ENCODE peak calls at places on chromosomes 11 and 22, in six cellular contexts. One of them, this sample, is unnamed.

GRCh38 chr11:35330924-35331323 is 88.4 kb downstream of the SLC1A2 start:
- DNase-seq in activated CD4-positive, CD25-positive, alpha-beta regulatory T cell treated with anti-CD3 and anti-CD28 coated beads, Interleukin-2, amount 50 U/mL, for 72 hours: no peak
- DNase-seq in NCI-H446 treated with DMSO at 0.1 percent for 48 hours: no peak
- DNase-seq in activated CD8-positive, alpha-beta memory T cell treated with anti-CD3 and anti-CD28 coated beads, Interleukin-2, amount 10 ng/mL, durations not matched to agents 7 days and 5 days: peak; percentile 58
- DNase-seq in EL: no peak
- DNase-seq in naive thymus-derived CD8-positive, alpha-beta T cell: peak; percentile 59
- DNase-seq in this sample: no peak

GRCh38 chr11:127470485-127470884 is 469.9 kb upstream of the KIRREL3 start:
- DNase-seq in activated CD8-positive, alpha-beta memory T cell treated with anti-CD3 and anti-CD28 coated beads, Interleukin-2, amount 10 ng/mL, durations not matched to agents 7 days and 5 days: no peak
- DNase-seq in activated CD4-positive, CD25-positive, alpha-beta regulatory T cell treated with anti-CD3 and anti-CD28 coated beads, Interleukin-2, amount 50 U/mL, for 72 hours: no peak
- DNase-seq in EL: peak; percentile 2
- DNase-seq in NCI-H446 treated with DMSO at 0.1 percent for 48 hours: no peak
- DNase-seq in naive thymus-derived CD8-positive, alpha-beta T cell: no peak
- DNase-seq in this sample: no peak

GRCh38 chr11:83521647-83522596 is 235.8 kb upstream of the CCDC90B start:
- DNase-seq in activated CD4-positive, CD25-positive, alpha-beta regulatory T cell treated with anti-CD3 and anti-CD28 coated beads, Interleukin-2, amount 50 U/mL, for 72 hours: no peak
- DNase-seq in EL: no peak
- DNase-seq in naive thymus-derived CD8-positive, alpha-beta T cell: no peak
- DNase-seq in NCI-H446 treated with DMSO at 0.1 percent for 48 hours: peak; percentile 58
- DNase-seq in activated CD8-positive, alpha-beta memory T cell treated with anti-CD3 and anti-CD28 coated beads, Interleukin-2, amount 10 ng/mL, durations not matched to agents 7 days and 5 days: no peak
- DNase-seq in this sample: no peak

GRCh38 chr11:46912526-46913150 is 5.7 kb downstream of the LRP4 start:
- DNase-seq in activated CD8-positive, alpha-beta memory T cell treated with anti-CD3 and anti-CD28 coated beads, Interleukin-2, amount 10 ng/mL, durations not matched to agents 7 days and 5 days: no peak
- DNase-seq in activated CD4-positive, CD25-positive, alpha-beta regulatory T cell treated with anti-CD3 and anti-CD28 coated beads, Interleukin-2, amount 50 U/mL, for 72 hours: no peak
- DNase-seq in EL: no peak
- DNase-seq in NCI-H446 treated with DMSO at 0.1 percent for 48 hours: no peak
- DNase-seq in naive thymus-derived CD8-positive, alpha-beta T cell: no peak
- DNase-seq in this sample: no peak

GRCh38 chr11:65540290-65541092 is 15.6 kb downstream of the SCYL1 start:
- DNase-seq in naive thymus-derived CD8-positive, alpha-beta T cell: peak; percentile 99
- DNase-seq in activated CD4-positive, CD25-positive, alpha-beta regulatory T cell treated with anti-CD3 and anti-CD28 coated beads, Interleukin-2, amount 50 U/mL, for 72 hours: peak; percentile 88
- DNase-seq in EL: peak; percentile 87
- DNase-seq in activated CD8-positive, alpha-beta memory T cell treated with anti-CD3 and anti-CD28 coated beads, Interleukin-2, amount 10 ng/mL, durations not matched to agents 7 days and 5 days: peak; percentile 96
- DNase-seq in NCI-H446 treated with DMSO at 0.1 percent for 48 hours: peak; percentile 22
- DNase-seq in this sample: peak; percentile 95

GRCh38 chr11:134562176-134562575 is 150.1 kb upstream of the B3GAT1 start:
- DNase-seq in activated CD4-positive, CD25-positive, alpha-beta regulatory T cell treated with anti-CD3 and anti-CD28 coated beads, Interleukin-2, amount 50 U/mL, for 72 hours: no peak
- DNase-seq in EL: no peak
- DNase-seq in activated CD8-positive, alpha-beta memory T cell treated with anti-CD3 and anti-CD28 coated beads, Interleukin-2, amount 10 ng/mL, durations not matched to agents 7 days and 5 days: peak; percentile 11
- DNase-seq in naive thymus-derived CD8-positive, alpha-beta T cell: no peak
- DNase-seq in NCI-H446 treated with DMSO at 0.1 percent for 48 hours: no peak
- DNase-seq in this sample: no peak

GRCh38 chr11:20156876-20157613 is 3.2 kb downstream of the DBX1 start:
- DNase-seq in activated CD8-positive, alpha-beta memory T cell treated with anti-CD3 and anti-CD28 coated beads, Interleukin-2, amount 10 ng/mL, durations not matched to agents 7 days and 5 days: peak; percentile 43
- DNase-seq in activated CD4-positive, CD25-positive, alpha-beta regulatory T cell treated with anti-CD3 and anti-CD28 coated beads, Interleukin-2, amount 50 U/mL, for 72 hours: no peak
- DNase-seq in NCI-H446 treated with DMSO at 0.1 percent for 48 hours: no peak
- DNase-seq in EL: no peak
- DNase-seq in naive thymus-derived CD8-positive, alpha-beta T cell: no peak
- DNase-seq in this sample: peak; percentile 81

GRCh38 chr11:95279921-95280861 is 49.2 kb upstream of the SESN3 start:
- DNase-seq in naive thymus-derived CD8-positive, alpha-beta T cell: no peak
- DNase-seq in NCI-H446 treated with DMSO at 0.1 percent for 48 hours: peak; percentile 61
- DNase-seq in activated CD8-positive, alpha-beta memory T cell treated with anti-CD3 and anti-CD28 coated beads, Interleukin-2, amount 10 ng/mL, durations not matched to agents 7 days and 5 days: no peak
- DNase-seq in activated CD4-positive, CD25-positive, alpha-beta regulatory T cell treated with anti-CD3 and anti-CD28 coated beads, Interleukin-2, amount 50 U/mL, for 72 hours: no peak
- DNase-seq in EL: no peak
- DNase-seq in this sample: no peak

GRCh38 chr22:19107730-19108074 is 14.5 kb downstream of the DGCR2 start:
- DNase-seq in NCI-H446 treated with DMSO at 0.1 percent for 48 hours: no peak
- DNase-seq in naive thymus-derived CD8-positive, alpha-beta T cell: no peak
- DNase-seq in EL: no peak
- DNase-seq in activated CD8-positive, alpha-beta memory T cell treated with anti-CD3 and anti-CD28 coated beads, Interleukin-2, amount 10 ng/mL, durations not matched to agents 7 days and 5 days: no peak
- DNase-seq in activated CD4-positive, CD25-positive, alpha-beta regulatory T cell treated with anti-CD3 and anti-CD28 coated beads, Interleukin-2, amount 50 U/mL, for 72 hours: no peak
- DNase-seq in this sample: no peak

GRCh38 chr22:26480611-26480932 is 3.0 kb downstream of the HPS4 start:
- DNase-seq in activated CD4-positive, CD25-positive, alpha-beta regulatory T cell treated with anti-CD3 and anti-CD28 coated beads, Interleukin-2, amount 50 U/mL, for 72 hours: no peak
- DNase-seq in naive thymus-derived CD8-positive, alpha-beta T cell: no peak
- DNase-seq in activated CD8-positive, alpha-beta memory T cell treated with anti-CD3 and anti-CD28 coated beads, Interleukin-2, amount 10 ng/mL, durations not matched to agents 7 days and 5 days: no peak
- DNase-seq in EL: no peak
- DNase-seq in NCI-H446 treated with DMSO at 0.1 percent for 48 hours: no peak
- DNase-seq in this sample: no peak

GRCh38 chr11:119339581-119340334 is 925 bp downstream of the C1QTNF5 start:
- DNase-seq in activated CD4-positive, CD25-positive, alpha-beta regulatory T cell treated with anti-CD3 and anti-CD28 coated beads, Interleukin-2, amount 50 U/mL, for 72 hours: peak; percentile 63
- DNase-seq in NCI-H446 treated with DMSO at 0.1 percent for 48 hours: no peak
- DNase-seq in activated CD8-positive, alpha-beta memory T cell treated with anti-CD3 and anti-CD28 coated beads, Interleukin-2, amount 10 ng/mL, durations not matched to agents 7 days and 5 days: no peak
- DNase-seq in naive thymus-derived CD8-positive, alpha-beta T cell: no peak
- DNase-seq in EL: peak; percentile 64
- DNase-seq in this sample: peak; percentile 95

This sample was measured in upper lobe of left lung.